ENCODE peak calls at places on chromosome X, in seven cellular contexts. U, O, Q, J, I, S and H are unnamed samples.

GRCh38 chrX:49840679-49841078 is 11.6 kb downstream of the PAGE4 start:
- DNase-seq in S (peak), U (peak), J (peak), Q (no peak), I (no peak), O (peak), H (no peak)

GRCh38 chrX:39859991-39860861 is 237.5 kb downstream of the BCOR start:
- DNase-seq in U (peak), I (peak), J (peak), S (no peak), O (peak), Q (no peak), H (peak)

GRCh38 chrX:53682885-53683555 is 3.5 kb downstream of the HUWE1 start:
- DNase-seq in U (peak), J (peak), S (peak), O (no peak), Q (peak), I (no peak), H (no peak)

GRCh38 chrX:141811438-141811837 is 26.7 kb upstream of the MAGEC3 start:
- DNase-seq in J (no peak), U (no peak), O (no peak), S (no peak), Q (no peak), I (no peak), H (no peak)

GRCh38 chrX:109629310-109629709 is 4.3 kb upstream of the KCNE5 start:
- DNase-seq in J (no peak), O (no peak), I (no peak), S (peak), U (peak), Q (no peak), H (no peak)

GRCh38 chrX:40281341-40282005 is 183.7 kb upstream of the BCOR start:
- DNase-seq in O (no peak), S (no peak), Q (no peak), U (no peak), J (no peak), I (no peak), H (no peak)

GRCh38 chrX:130994671-130995070 is 63.5 kb upstream of the ARHGAP36 start:
- DNase-seq in I (no peak), U (peak), Q (no peak), S (no peak), J (peak), O (no peak), H (no peak)

GRCh38 chrX:49001521-49002090 is 458 bp downstream of the GRIPAP1 start:
- DNase-seq in Q (peak), I (no peak), O (no peak), U (peak), J (peak), S (peak), H (no peak)

GRCh38 chrX:85836868-85837267 is 210.5 kb downstream of the CHM start:
- DNase-seq in U (peak), J (no peak), Q (no peak), I (no peak), O (no peak), S (peak), H (peak)

GRCh38 chrX:123277821-123278220 is 93.7 kb downstream of the GRIA3 start:
- DNase-seq in O (no peak), Q (no peak), S (no peak), I (no peak), U (no peak), J (no peak), H (no peak)

GRCh38 chrX:63350551-63350950 is 581 bp downstream of the SPIN4 start:
- DNase-seq in S (no peak), Q (no peak), O (peak), I (no peak), J (peak), U (no peak), H (peak)

GRCh38 chrX:136954930-136955329 is 74.4 kb upstream of the RBMX start:
- DNase-seq in J (no peak), Q (no peak), O (no peak), S (peak), I (no peak), U (peak), H (peak)

GRCh38 chrX:18707442-18708049 is at the start of gene PPEF1:
- DNase-seq in I (no peak), Q (no peak), J (no peak), O (no peak), U (no peak), S (no peak), H (no peak)

GRCh38 chrX:12245650-12246645 is 107.7 kb downstream of the FRMPD4 start:
- DNase-seq in U (peak), S (peak), Q (no peak), I (no peak), J (no peak), O (no peak), H (no peak)

GRCh38 chrX:150870059-150870458 is 28.4 kb downstream of the CD99L2 start:
- DNase-seq in I (no peak), Q (no peak), S (no peak), U (no peak), J (no peak), O (no peak), H (no peak)

GRCh38 chrX:81414630-81415029 is 212.7 kb downstream of the SH3BGRL start:
- DNase-seq in O (no peak), U (peak), J (no peak), S (no peak), Q (no peak), I (no peak), H (no peak)

GRCh38 chrX:135170877-135171519 is at the start of gene CT55:
- DNase-seq in J (no peak), Q (no peak), I (no peak), O (no peak), S (no peak), U (no peak), H (no peak)

GRCh38 chrX:104330966-104331365 is 76.2 kb upstream of the ESX1 start:
- DNase-seq in O (no peak), S (peak), Q (no peak), I (no peak), J (no peak), U (peak), H (no peak)

DNA sequence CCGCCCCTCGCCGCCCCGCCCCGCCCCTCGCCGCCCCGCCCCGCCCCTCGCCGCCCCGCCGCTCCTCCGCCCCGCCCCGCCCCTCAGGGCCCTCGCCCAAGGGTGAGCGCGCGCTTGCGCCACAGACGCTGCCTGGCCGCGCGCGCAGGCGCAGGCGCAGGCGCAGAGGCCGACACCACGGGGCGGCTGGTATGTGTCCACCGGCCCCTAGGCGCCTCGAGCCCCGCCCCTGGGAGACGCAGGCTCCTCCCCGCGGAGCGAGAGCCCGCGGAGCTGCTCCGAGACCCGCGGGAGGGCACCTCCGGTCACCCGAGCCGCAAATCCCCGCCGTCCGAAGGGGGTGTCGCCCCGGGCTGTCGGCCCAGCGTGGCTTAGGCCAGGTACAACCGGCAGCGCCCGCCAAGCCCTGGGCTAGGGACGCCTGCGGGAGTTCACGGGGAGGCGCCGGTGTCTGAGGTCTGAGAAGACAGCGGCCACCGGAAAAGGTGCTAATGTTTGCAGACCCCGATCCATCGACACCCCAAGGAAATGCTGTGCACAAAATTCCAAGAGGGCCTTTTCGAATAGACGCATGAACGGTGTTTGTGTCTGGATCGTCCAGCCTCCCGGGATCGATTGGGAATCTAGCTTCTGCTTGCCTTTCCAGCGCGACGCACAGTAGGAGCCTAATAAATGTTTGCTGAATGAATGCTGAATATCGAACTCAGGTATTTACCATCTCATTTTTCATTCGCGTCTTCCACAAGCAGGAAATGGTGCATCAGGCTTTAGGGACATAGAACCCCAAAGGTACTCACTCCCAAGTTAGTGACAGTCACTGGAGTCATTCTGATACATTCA is 473 bp upstream of the CCNQ start:
- DNase-seq in J (peak), O (peak), Q (peak), I (peak), S (peak), U (peak), H (peak)
- TF ChIP-seq CTCF in J (no peak), O (no peak), Q (no peak), I (no peak), S (no peak), U (no peak), H (no peak)

GRCh38 chrX:1486177-1486576 is 33.5 kb upstream of the ASMTL start:
- DNase-seq in I (peak), S (no peak), O (no peak), Q (no peak), U (no peak), J (no peak), H (no peak)

GRCh38 chrX:1485033-1485432 is 32.3 kb upstream of the ASMTL start:
- DNase-seq in S (no peak), J (no peak), Q (no peak), O (no peak), I (no peak), U (no peak), H (no peak)

GRCh38 chrX:1488141-1488540 is 35.4 kb upstream of the ASMTL start:
- DNase-seq in Q (no peak), S (no peak), J (no peak), U (no peak), O (no peak), I (no peak), H (no peak)

GRCh38 chrX:1487401-1487800 is 34.7 kb upstream of the ASMTL start:
- DNase-seq in S (no peak), I (no peak), O (no peak), Q (no peak), U (no peak), J (no peak), H (no peak)

GRCh38 chrX:1486749-1487361 is 34.1 kb upstream of the ASMTL start:
- DNase-seq in U (no peak), O (no peak), J (no peak), S (no peak), Q (no peak), I (peak), H (no peak)
- H3K4me3 ChIP-seq in U (no peak), O (no peak), J (no peak), S (no peak), Q (no peak), I (no peak), H (no peak)

GRCh38 chrX:84182521-84182920 is 5.5 kb downstream of the RPS6KA6 start:
- DNase-seq in O (no peak), U (no peak), I (no peak), S (no peak), Q (no peak), J (no peak), H (no peak)

GRCh38 chrX:84187501-84188319 is at the start of gene RPS6KA6:
- DNase-seq in J (peak), Q (peak), I (no peak), U (peak), O (peak), S (no peak), H (no peak)

GRCh38 chrX:84188320-84188834 is 378 bp upstream of the RPS6KA6 start:
- DNase-seq in I (no peak), U (peak), O (peak), Q (peak), S (peak), J (peak), H (peak)

GRCh38 chrX:84189125-84189524 is 1.1 kb upstream of the RPS6KA6 start:
- DNase-seq in S (no peak), J (no peak), I (no peak), U (no peak), Q (no peak), O (no peak), H (no peak)

GRCh38 chrX:84186603-84187358 is 1.2 kb downstream of the RPS6KA6 start:
- DNase-seq in J (peak), S (no peak), U (no peak), I (no peak), O (no peak), Q (no peak), H (no peak)
- TF ChIP-seq CTCF in J (no peak), S (no peak), U (no peak), I (no peak), O (no peak), Q (no peak), H (no peak)

GRCh38 chrX:119391279-119391678 is 7.9 kb upstream of the SLC25A43 start:
- DNase-seq in Q (no peak), I (no peak), U (peak), S (no peak), O (no peak), J (peak), H (no peak)

GRCh38 chrX:119393144-119393543 is 6.0 kb upstream of the SLC25A43 start:
- DNase-seq in O (no peak), I (no peak), J (no peak), Q (no peak), U (no peak), S (no peak), H (no peak)

GRCh38 chrX:119389214-119389613 is 9.9 kb upstream of the SLC25A43 start:
- DNase-seq in I (no peak), J (no peak), Q (no peak), O (no peak), S (no peak), U (no peak), H (no peak)

GRCh38 chrX:119389854-119390501 is 9.2 kb upstream of the SLC25A43 start:
- DNase-seq in S (no peak), J (no peak), I (no peak), Q (no peak), O (no peak), U (no peak), H (no peak)
- H3K4me3 ChIP-seq in S (no peak), J (no peak), I (no peak), Q (no peak), O (no peak), U (no peak), H (no peak)

GRCh38 chrX:68914337-68914989 is 85.6 kb downstream of the EFNB1 start:
- DNase-seq in S (no peak), Q (no peak), U (no peak), J (no peak), I (no peak), O (no peak), H (no peak)
- TF ChIP-seq CTCF in S (no peak), Q (no peak), U (no peak), J (no peak), I (no peak), O (no peak), H (no peak)

DNA sequence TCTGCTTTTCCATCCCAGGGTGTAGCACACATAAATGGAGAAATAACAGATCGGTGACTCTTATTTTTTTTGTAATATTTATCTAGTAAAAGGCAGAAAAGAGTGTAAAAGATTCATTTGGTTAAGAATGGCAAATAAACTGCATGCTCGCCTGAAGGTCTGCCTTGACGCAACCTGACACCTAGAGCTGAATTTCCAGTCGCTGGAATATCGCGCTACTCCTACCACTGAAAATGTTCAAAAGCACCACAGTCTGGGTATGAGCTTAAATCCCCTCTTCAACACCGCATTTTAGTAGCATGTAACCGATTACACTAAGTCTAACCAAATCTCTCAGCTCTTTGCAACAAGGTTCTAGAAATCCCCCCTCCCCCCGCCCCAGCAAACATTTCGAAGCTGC is 1.6 kb downstream of the FGF13 start:
- DNase-seq in J (no peak), I (no peak), U (no peak), S (no peak), Q (no peak), O (no peak), H (no peak)
- H3K4me3 ChIP-seq in J (no peak), I (no peak), U (no peak), S (no peak), Q (peak), O (peak), H (no peak)

DNA sequence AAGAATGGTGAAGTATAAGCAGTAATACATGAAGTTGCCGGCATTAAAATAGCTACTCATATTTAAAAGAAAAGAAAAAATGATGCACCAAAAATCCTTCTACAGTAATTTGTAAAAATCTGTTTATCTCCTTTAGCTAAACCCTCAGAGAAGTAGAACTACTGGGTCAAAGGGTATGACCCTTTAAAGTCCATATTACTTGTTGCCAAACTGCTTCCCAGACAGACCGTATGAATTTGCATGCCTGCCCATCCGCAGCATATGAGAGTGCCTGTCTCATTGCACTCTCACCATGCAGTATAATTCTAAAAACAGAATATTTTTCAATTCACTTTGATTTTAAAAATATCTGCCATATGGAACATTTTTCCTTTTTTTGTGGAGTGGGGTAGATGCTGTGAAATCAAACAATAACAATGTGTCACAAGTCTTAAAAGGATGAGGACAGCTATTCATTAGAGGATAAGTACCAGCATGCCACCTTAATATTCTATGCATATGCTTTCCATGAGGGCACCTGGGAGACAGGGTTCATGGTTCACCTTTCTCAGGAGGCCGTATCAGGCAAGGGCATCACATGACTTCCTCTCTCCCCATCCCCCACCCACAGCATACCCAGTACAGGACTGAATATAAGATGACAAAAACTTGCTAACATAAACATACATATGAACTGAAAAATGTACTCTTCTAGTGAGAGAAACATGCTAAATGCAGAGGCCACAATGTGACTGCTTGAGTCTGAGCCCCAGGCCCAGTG is 17.8 kb downstream of the ZDHHC9 start:
- DNase-seq in Q (no peak), S (no peak), I (no peak), J (no peak), O (no peak), U (no peak), H (no peak)
- TF ChIP-seq CTCF in Q (no peak), S (no peak), I (no peak), J (no peak), O (no peak), U (no peak), H (no peak)

DNA sequence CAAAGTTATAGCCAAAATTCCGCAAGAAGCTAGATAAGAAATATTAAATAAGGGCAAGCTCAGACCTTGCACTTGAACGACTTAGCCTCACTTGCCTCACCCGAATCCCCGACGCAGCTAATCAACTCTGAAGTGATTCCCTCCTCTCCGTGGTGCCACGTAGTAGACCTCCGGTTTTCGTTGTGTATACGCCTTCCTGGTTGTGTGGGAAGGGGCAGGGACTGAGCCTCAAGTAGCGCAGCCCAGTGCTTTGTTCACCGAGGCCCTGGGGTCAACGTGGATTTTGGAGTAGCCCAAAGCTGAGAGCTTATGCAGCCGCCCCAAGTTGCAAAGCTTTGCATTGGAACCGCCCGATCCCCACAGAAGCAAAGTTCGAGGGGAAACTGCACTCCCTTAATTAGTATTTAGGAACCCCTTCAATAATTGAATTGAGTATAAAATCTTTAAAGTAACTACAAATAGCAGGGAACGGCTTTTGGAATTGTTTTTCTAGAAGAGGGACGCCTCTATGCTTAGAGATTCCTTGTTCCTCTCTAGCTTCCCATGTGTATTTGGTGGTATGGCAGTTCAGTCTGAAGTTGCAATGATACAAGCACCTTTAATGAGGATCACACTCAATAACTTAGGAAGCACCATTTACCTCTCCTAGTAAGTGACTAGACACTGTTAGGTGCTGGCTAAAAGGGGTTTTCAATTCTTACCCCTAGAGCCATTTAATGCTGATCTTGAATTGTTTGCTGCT is 55.7 kb downstream of the LINC00632 start:
- DNase-seq in Q (no peak), J (no peak), O (no peak), I (no peak), S (peak), U (peak), H (no peak)
- H3K4me3 ChIP-seq in Q (peak), J (peak), O (peak), I (peak), S (peak), U (peak), H (peak)

DNA sequence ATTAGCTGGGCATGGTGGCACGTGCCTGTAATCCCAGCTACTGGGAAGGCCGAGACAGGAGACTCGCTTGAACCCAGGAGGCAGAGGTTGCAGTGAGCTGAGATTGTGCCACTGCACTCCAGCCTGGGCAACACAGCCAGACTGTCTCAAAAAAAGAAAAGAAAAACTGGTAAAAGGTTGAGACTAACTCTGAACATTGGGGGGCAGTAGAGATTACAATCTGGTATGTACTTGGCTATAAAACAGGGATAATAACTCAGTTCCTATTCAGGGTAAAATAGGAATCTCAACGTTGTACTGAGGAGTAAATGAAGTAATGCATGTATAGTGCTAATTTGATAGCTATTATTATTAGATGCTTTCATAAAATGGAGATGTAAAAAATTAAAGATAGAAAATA is 12.5 kb upstream of the KLF8 start:
- DNase-seq in J (no peak), O (no peak), S (no peak), U (no peak), Q (no peak), I (no peak), H (no peak)
- TF ChIP-seq CTCF in J (no peak), O (no peak), S (no peak), U (no peak), Q (peak), I (no peak), H (no peak)

GRCh38 chrX:83305381-83305780 is 202.7 kb upstream of the POU3F4 start:
- DNase-seq in O (no peak), J (no peak), U (no peak), Q (no peak), S (no peak), I (no peak), H (no peak)
- H3K4me3 ChIP-seq in O (no peak), J (no peak), U (no peak), Q (no peak), S (no peak), I (no peak), H (no peak)